ENCODE peak calls at places on chromosomes 1 and 21, in five cellular contexts. A is kidney, P is H54, N is fibroblast of the conjunctiva, W is Daoy. G is an unnamed sample.

GRCh38 chr1:36583980-36584805 is 101.5 kb upstream of the CSF3R start:
- DNase-seq in N (no peak), W (no peak), A (no peak), P (no peak), G (no peak)

GRCh38 chr1:223742861-223743517 is 30.6 kb downstream of the CAPN2 start:
- DNase-seq in W (no peak), N (no peak), P (no peak), A (no peak), G (no peak)

GRCh38 chr1:8873506-8874229 is 4.8 kb downstream of the ENO1 start:
- DNase-seq in P (peak; percentile 64), N (peak; percentile 95), A (peak; percentile 92), W (peak; percentile 100), G (peak; percentile 77)

GRCh38 chr1:19661721-19662228 is 2.9 kb upstream of the HTR6 start:
- DNase-seq in N (no peak), W (no peak), P (no peak), A (no peak), G (peak; percentile 30)

GRCh38 chr1:239538244-239538988 is 152.0 kb downstream of the CHRM3 start:
- DNase-seq in P (no peak), A (no peak), N (no peak), W (no peak), G (no peak)

GRCh38 chr1:155499953-155500621 is 62.5 kb downstream of the ASH1L start:
- DNase-seq in P (no peak), W (no peak), A (no peak), N (no peak), G (peak; percentile 95)

GRCh38 chr1:38246955-38247952 is 200.7 kb upstream of the POU3F1 start:
- DNase-seq in P (no peak), W (peak; percentile 65), N (no peak), A (peak; percentile 87), G (no peak)

GRCh38 chr1:63087966-63088365 is 234.4 kb upstream of the FOXD3 start:
- DNase-seq in W (no peak), N (no peak), P (no peak), A (no peak), G (no peak)

GRCh38 chr1:78483903-78484302 is 6.9 kb upstream of the PTGFR start:
- DNase-seq in A (no peak), W (peak; percentile 49), N (no peak), P (peak; percentile 26), G (no peak)

GRCh38 chr1:66134004-66134403 is 341.3 kb downstream of the PDE4B start:
- DNase-seq in N (no peak), W (no peak), P (no peak), A (no peak), G (no peak)

GRCh38 chr1:202241376-202242079 is 47.9 kb downstream of the LGR6 start:
- DNase-seq in P (no peak), W (peak; percentile 51), N (no peak), A (peak; percentile 72), G (no peak)

GRCh38 chr1:237901284-237901870 is 10.7 kb upstream of the ZP4 start:
- DNase-seq in A (no peak), P (peak; percentile 42), N (no peak), W (peak; percentile 40), G (no peak)

GRCh38 chr1:247337250-247337746 is 5.6 kb upstream of the ZNF496 start:
- DNase-seq in P (no peak), W (peak; percentile 18), N (no peak), A (no peak), G (no peak)

GRCh38 chr1:3537359-3537758 is 73.9 kb downstream of the MEGF6 start:
- DNase-seq in A (no peak), W (no peak), N (no peak), P (no peak), G (no peak)

GRCh38 chr1:17259233-17259873 is 10.5 kb downstream of the PADI3 start:
- DNase-seq in N (no peak), P (no peak), A (no peak), W (peak; percentile 80), G (no peak)

GRCh38 chr21:34983680-34984086 is 65.4 kb downstream of the RUNX1 start:
- DNase-seq in W (peak; percentile 78), A (no peak), P (peak; percentile 25), N (peak; percentile 41), G (no peak)

GRCh38 chr1:31335007-31335406 is 37.9 kb downstream of the FABP3 start:
- DNase-seq in W (no peak), N (peak; percentile 30), P (peak; percentile 13), A (no peak), G (peak; percentile 2)

GRCh38 chr1:118217073-118217620 is 32.1 kb upstream of the SPAG17 start:
- DNase-seq in P (no peak), N (no peak), A (no peak), W (no peak), G (no peak)

GRCh38 chr1:228136908-228137307 is 3.2 kb upstream of the GUK1 start:
- DNase-seq in W (no peak), A (no peak), P (no peak), N (no peak), G (no peak)